ENCODE peak calls at places on chromosomes 3 and 15, in seven cellular contexts. S, T, Q, N, O, J and G are unnamed samples.

GRCh38 chr15:31214864-31215489 is 111.7 kb upstream of the KLF13 start:
- DNase-seq in S (no peak), T (peak), Q (no peak), N (no peak), O (no peak), J (no peak), G (no peak)

GRCh38 chr3:82132210-82133069 is 371.0 kb upstream of the GBE1 start:
- DNase-seq in S (no peak), T (no peak), Q (no peak), N (no peak), O (no peak), J (no peak), G (no peak)

GRCh38 chr15:40731034-40731433 is 24.0 kb downstream of the RMDN3 start:
- DNase-seq in S (no peak), T (no peak), Q (no peak), N (no peak), O (no peak), J (no peak), G (no peak)

GRCh38 chr3:111539351-111540331 is 2.4 kb upstream of the CD96 start:
- DNase-seq in S (peak), T (peak), Q (peak), N (peak), O (peak), J (peak), G (no peak)

GRCh38 chr15:74891469-74891868 is 1.6 kb downstream of the MPI start:
- DNase-seq in S (no peak), T (no peak), Q (no peak), N (no peak), O (no peak), J (no peak), G (no peak)

GRCh38 chr3:135965129-135965505 is 411 bp upstream of the PPP2R3A start:
- DNase-seq in S (no peak), T (no peak), Q (no peak), N (no peak), O (no peak), J (no peak), G (no peak)

GRCh38 chr3:31968927-31969418 is 12.1 kb downstream of the OSBPL10 start:
- DNase-seq in S (peak), T (peak), Q (no peak), N (no peak), O (no peak), J (no peak), G (no peak)

GRCh38 chr15:92634046-92634445 is 21.5 kb downstream of the FAM174B start:
- DNase-seq in S (no peak), T (no peak), Q (no peak), N (no peak), O (no peak), J (no peak), G (no peak)

GRCh38 chr15:96728591-96728990 is 398.1 kb downstream of the NR2F2 start:
- DNase-seq in S (no peak), T (no peak), Q (no peak), N (no peak), O (no peak), J (no peak), G (no peak)

GRCh38 chr15:28107111-28107893 is 8.2 kb upstream of the OCA2 start:
- DNase-seq in S (no peak), T (peak), Q (no peak), N (no peak), O (no peak), J (no peak), G (no peak)

GRCh38 chr3:139301654-139302053 is 42.2 kb upstream of the MRPS22 start:
- DNase-seq in S (no peak), T (no peak), Q (no peak), N (no peak), O (no peak), J (no peak), G (no peak)

GRCh38 chr15:63944681-63944955 is 101.7 kb downstream of the DAPK2 start:
- DNase-seq in S (no peak), T (no peak), Q (no peak), N (no peak), O (no peak), J (no peak), G (no peak)

GRCh38 chr3:94303897-94304296 is 241.0 kb downstream of the NSUN3 start:
- DNase-seq in S (no peak), T (peak), Q (no peak), N (no peak), O (no peak), J (no peak), G (no peak)

GRCh38 chr15:69792823-69793222 is 304.9 kb downstream of the TLE3 start:
- DNase-seq in S (no peak), T (no peak), Q (no peak), N (no peak), O (no peak), J (no peak), G (no peak)

GRCh38 chr3:9203317-9203716 is 46.1 kb downstream of the SRGAP3 start:
- DNase-seq in S (no peak), T (no peak), Q (no peak), N (no peak), O (no peak), J (no peak), G (no peak)

GRCh38 chr3:107221856-107222255 is 155.4 kb upstream of the CCDC54 start:
- DNase-seq in S (no peak), T (no peak), Q (no peak), N (no peak), O (no peak), J (no peak), G (no peak)